ENCODE peak calls at places on chromosome 2, in six cellular contexts. K is lower lobe of right lung, X is upper lobe of left lung, Z is thyroid gland, M is tibial nerve, Y is AG09309. G is an unnamed sample.

GRCh38 chr2:237882510-237883481 is 23.4 kb downstream of the RAMP1 start:
- DNase-seq in X (no peak), Y (no peak), K (peak), Z (no peak), M (no peak), G (no peak)

GRCh38 chr2:180979086-180979934 is 1.1 kb upstream of the UBE2E3 start:
- DNase-seq in K (no peak), Y (no peak), M (no peak), X (no peak), Z (peak), G (no peak)

GRCh38 chr2:36476411-36476810 is 120.8 kb downstream of the CRIM1 start:
- DNase-seq in K (no peak), M (no peak), Y (no peak), Z (no peak), X (no peak), G (no peak)

GRCh38 chr2:234723400-234723799 is 226.5 kb upstream of the ARL4C start:
- DNase-seq in Y (no peak), M (no peak), X (no peak), K (no peak), Z (no peak), G (no peak)

GRCh38 chr2:38279201-38279600 is 97.9 kb downstream of the ATL2 start:
- DNase-seq in Z (no peak), Y (no peak), M (no peak), X (no peak), K (no peak), G (no peak)

GRCh38 chr2:56184500-56184996 is 758 bp downstream of the CCDC85A start:
- DNase-seq in Z (peak), X (peak), K (peak), Y (no peak), M (no peak), G (no peak)

GRCh38 chr2:232528746-232529445 is 2.9 kb downstream of the CHRND start:
- DNase-seq in M (no peak), Y (no peak), X (no peak), K (peak), Z (no peak), G (no peak)

GRCh38 chr2:194424683-194425209 is 1232.3 kb upstream of the SLC39A10 start:
- DNase-seq in X (no peak), K (no peak), Y (no peak), Z (no peak), M (no peak), G (no peak)

GRCh38 chr2:20224716-20225293 is at the start of gene SDC1:
- DNase-seq in Z (peak), Y (peak), M (no peak), K (peak), X (peak), G (no peak)

GRCh38 chr2:220269421-220269820 is 642.0 kb downstream of the SLC4A3 start:
- DNase-seq in Z (no peak), X (no peak), M (no peak), K (no peak), Y (no peak), G (no peak)

GRCh38 chr2:140356697-140357096 is 1576.5 kb upstream of the NXPH2 start:
- DNase-seq in M (no peak), X (no peak), Z (no peak), Y (no peak), K (no peak), G (no peak)

GRCh38 chr2:159317392-159318088 is 31.0 kb upstream of the WDSUB1 start:
- DNase-seq in Y (no peak), X (no peak), M (no peak), K (no peak), Z (no peak), G (no peak)

GRCh38 chr2:17536416-17536815 is 4.1 kb upstream of the VSNL1 start:
- DNase-seq in Z (no peak), Y (no peak), M (no peak), K (no peak), X (no peak), G (no peak)

GRCh38 chr2:100621371-100621910 is 58.6 kb downstream of the PDCL3 start:
- DNase-seq in Z (no peak), Y (no peak), M (no peak), X (no peak), K (no peak), G (no peak)

GRCh38 chr2:231129216-231129615 is 4.4 kb upstream of the HTR2B start:
- DNase-seq in K (no peak), Y (no peak), Z (no peak), M (no peak), X (no peak), G (no peak)

GRCh38 chr2:228556707-228557106 is 375.2 kb upstream of the SPHKAP start:
- DNase-seq in Z (no peak), X (no peak), M (no peak), Y (peak), K (no peak), G (no peak)

GRCh38 chr2:172412996-172413492 is 14.3 kb upstream of the ITGA6 start:
- DNase-seq in K (no peak), X (no peak), M (no peak), Y (no peak), Z (peak), G (no peak)

GRCh38 chr2:212667751-212668316 is 129.2 kb upstream of the ERBB4 start:
- DNase-seq in M (no peak), X (no peak), Z (no peak), K (no peak), Y (no peak), G (no peak)

GRCh38 chr2:70084973-70085710 is 2.1 kb upstream of the PCBP1 start:
- DNase-seq in Z (peak), K (no peak), X (no peak), M (no peak), Y (no peak), G (peak)

GRCh38 chr2:85554980-85555612 is 6.2 kb downstream of the GGCX start:
- DNase-seq in K (no peak), M (no peak), Z (no peak), X (no peak), Y (no peak), G (no peak)

GRCh38 chr2:191386938-191387536 is 141.8 kb downstream of the MYO1B start:
- DNase-seq in Z (no peak), Y (peak), M (no peak), X (no peak), K (no peak), G (no peak)

GRCh38 chr2:71971493-71971892 is 176.2 kb downstream of the CYP26B1 start:
- DNase-seq in X (no peak), K (no peak), Y (no peak), M (no peak), Z (no peak), G (no peak)

GRCh38 chr2:51256736-51257135 is 224.8 kb upstream of the NRXN1 start:
- DNase-seq in K (no peak), M (no peak), X (no peak), Z (no peak), Y (no peak), G (no peak)

GRCh38 chr2:26564121-26564520 is 77.0 kb downstream of the CIB4 start:
- DNase-seq in K (no peak), M (no peak), Y (no peak), X (no peak), Z (no peak), G (no peak)

GRCh38 chr2:69381337-69381737 is 5.7 kb downstream of the GFPT1 start:
- DNase-seq in Y (no peak), K (no peak), M (no peak), X (no peak), Z (no peak), G (no peak)

GRCh38 chr2:143451622-143452021 is 322.4 kb downstream of the ARHGAP15 start:
- DNase-seq in K (no peak), M (no peak), Z (no peak), Y (peak), X (no peak), G (no peak)

GRCh38 chr2:120397362-120397811 is 51.5 kb downstream of the INHBB start:
- DNase-seq in X (no peak), Z (no peak), M (no peak), K (no peak), Y (no peak), G (peak)

GRCh38 chr2:150859162-150859561 is 371.7 kb upstream of the RND3 start:
- DNase-seq in Z (no peak), Y (no peak), X (no peak), K (no peak), M (no peak), G (no peak)

GRCh38 chr2:133489641-133490411 is 78.4 kb downstream of the NCKAP5 start:
- DNase-seq in M (peak), Y (no peak), K (no peak), X (no peak), Z (peak), G (no peak)

GRCh38 chr2:78775291-78775690 is 250.2 kb upstream of the REG3G start:
- DNase-seq in K (no peak), Y (no peak), Z (no peak), M (no peak), X (no peak), G (no peak)

GRCh38 chr2:168253379-168253778 is 6.0 kb upstream of the STK39 start:
- DNase-seq in Z (no peak), X (no peak), M (no peak), K (no peak), Y (no peak), G (no peak)

GRCh38 chr2:74138952-74139323 is 8.8 kb downstream of the BOLA3 start:
- DNase-seq in K (no peak), M (no peak), Y (no peak), X (peak), Z (no peak), G (no peak)

GRCh38 chr2:74137651-74138050 is 10.1 kb downstream of the BOLA3 start:
- DNase-seq in M (no peak), Y (no peak), X (no peak), K (no peak), Z (no peak), G (no peak)

GRCh38 chr2:74146929-74147728 is 583 bp downstream of the BOLA3 start:
- DNase-seq in K (no peak), X (no peak), Y (no peak), M (no peak), Z (no peak), G (no peak)

GRCh38 chr2:74138219-74138951 is 9.3 kb downstream of the BOLA3 start:
- DNase-seq in K (no peak), X (peak), M (no peak), Z (no peak), Y (no peak), G (no peak)

GRCh38 chr2:74142340-74142739 is 5.4 kb downstream of the BOLA3 start:
- DNase-seq in Y (no peak), Z (no peak), K (no peak), X (no peak), M (no peak), G (no peak)
- TF ChIP-seq CTCF in Y (no peak), Z (no peak), K (no peak), X (no peak), M (no peak), G (no peak)

DNA sequence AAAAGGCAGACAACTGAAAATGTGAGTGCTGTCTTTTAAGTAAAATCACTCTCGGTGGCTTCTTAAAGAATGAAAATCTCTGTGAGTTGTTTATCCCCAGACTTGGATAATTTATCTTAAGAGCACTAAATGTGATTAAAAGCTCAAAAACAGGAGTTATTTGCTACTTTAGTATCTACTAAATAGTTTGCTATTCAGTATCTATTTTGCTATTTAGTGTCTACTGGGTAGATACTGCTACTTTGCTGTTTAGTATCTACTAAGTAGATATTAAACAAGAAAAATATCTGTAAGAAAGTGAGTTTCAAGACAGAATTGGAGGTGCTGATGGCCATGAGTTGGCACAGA is 1.4 kb upstream of the KCNG3 start:
- DNase-seq in X (no peak), M (no peak), Z (no peak), K (no peak), Y (no peak), G (no peak)
- TF ChIP-seq CTCF in X (no peak), M (no peak), Z (no peak), K (peak), Y (no peak), G (no peak)

GRCh38 chr2:98869868-98870267 is 66.2 kb downstream of the CRACDL start:
- DNase-seq in X (peak), Z (peak), M (no peak), Y (no peak), K (peak), G (no peak)
- TF ChIP-seq CTCF in X (no peak), Z (peak), M (no peak), Y (no peak), K (no peak), G (no peak)

GRCh38 chr2:3336844-3337243 is 40.8 kb downstream of the EIPR1 start:
- DNase-seq in Y (no peak), M (no peak), K (no peak), X (no peak), Z (no peak), G (no peak)
- TF ChIP-seq CTCF in Y (no peak), M (no peak), K (no peak), X (no peak), Z (no peak), G (no peak)

GRCh38 chr2:149486664-149487063 is 100.9 kb downstream of the MMADHC start:
- DNase-seq in Y (no peak), Z (no peak), X (no peak), K (no peak), M (no peak), G (no peak)

GRCh38 chr2:149490296-149490695 is 97.3 kb downstream of the MMADHC start:
- DNase-seq in M (no peak), Y (peak), X (no peak), K (no peak), Z (peak), G (no peak)

GRCh38 chr2:149488719-149489440 is 98.7 kb downstream of the MMADHC start:
- DNase-seq in Z (no peak), X (no peak), M (no peak), Y (no peak), K (no peak), G (no peak)

GRCh38 chr2:149489452-149489851 is 98.1 kb downstream of the MMADHC start:
- DNase-seq in X (no peak), M (no peak), K (no peak), Z (no peak), Y (no peak), G (no peak)

GRCh38 chr2:149487189-149487588 is 100.4 kb downstream of the MMADHC start:
- DNase-seq in X (no peak), K (no peak), Z (no peak), Y (no peak), M (no peak), G (no peak)
- TF ChIP-seq CTCF in X (no peak), K (no peak), Z (no peak), Y (peak), M (no peak), G (no peak)

GRCh38 chr2:241209271-241209670 is 20.8 kb downstream of the ANO7 start:
- DNase-seq in X (peak), K (no peak), Y (no peak), M (no peak), Z (no peak), G (no peak)
- TF ChIP-seq CTCF in X (no peak), K (no peak), Y (no peak), M (no peak), Z (no peak), G (no peak)